ENCODE peak calls at places on chromosomes 13 and 19, in seven cellular contexts. C is lung, P is heart left ventricle, R is tibial nerve, T is uterus, L is heart right ventricle, W is PC-9. V is an unnamed sample.

GRCh38 chr13:99313473-99313872 is 6.3 kb upstream of the GPR183 start:
- DNase-seq in C (no peak), R (no peak), W (no peak), L (no peak), P (no peak), T (no peak), V (no peak)

GRCh38 chr19:56660381-56661105 is 11.0 kb downstream of the ZNF835 start:
- DNase-seq in C (no peak), T (peak; percentile 20), L (peak; percentile 62), P (peak; percentile 80), W (no peak), R (no peak), V (no peak)

GRCh38 chr19:5080030-5080644 is 111.2 kb downstream of the KDM4B start:
- DNase-seq in R (no peak), T (no peak), C (no peak), P (no peak), W (no peak), L (no peak), V (no peak)

GRCh38 chr19:46731007-46731501 is 14.1 kb upstream of the PRKD2 start:
- DNase-seq in C (peak; percentile 63), P (peak; percentile 77), T (no peak), L (no peak), W (peak; percentile 92), R (no peak), V (no peak)

GRCh38 chr13:23618341-23618740 is 48.1 kb downstream of the TNFRSF19 start:
- DNase-seq in W (no peak), T (no peak), R (no peak), C (no peak), P (no peak), L (no peak), V (no peak)

GRCh38 chr19:11479470-11480080 is 1.3 kb downstream of the ELAVL3 start:
- DNase-seq in L (peak; percentile 38), P (no peak), C (no peak), T (no peak), W (no peak), R (no peak), V (peak; percentile 66)

GRCh38 chr19:41691268-41691970 is 3.3 kb upstream of the CEACAM7 start:
- DNase-seq in T (no peak), C (no peak), R (no peak), P (no peak), W (no peak), L (no peak), V (peak; percentile 55)

GRCh38 chr19:55301459-55302331 is 17.9 kb downstream of the BRSK1 start:
- DNase-seq in L (peak; percentile 93), P (peak; percentile 96), C (peak; percentile 86), W (peak; percentile 94), R (peak; percentile 73), T (peak; percentile 88), V (peak; percentile 93)

GRCh38 chr13:75414036-75414827 is 67.7 kb downstream of the TBC1D4 start:
- DNase-seq in C (no peak), R (no peak), P (no peak), W (no peak), T (no peak), L (no peak), V (no peak)

GRCh38 chr13:58025821-58026220 is 394.3 kb downstream of the PCDH17 start:
- DNase-seq in L (no peak), C (no peak), R (no peak), P (no peak), T (no peak), W (no peak), V (no peak)

GRCh38 chr19:7986321-7987083 is 18.9 kb downstream of the ELAVL1 start:
- DNase-seq in C (no peak), L (no peak), W (peak; percentile 41), P (no peak), T (no peak), R (no peak), V (no peak)

GRCh38 chr13:28485551-28485950 is 9.4 kb downstream of the FLT1 start:
- DNase-seq in L (no peak), T (no peak), P (no peak), R (no peak), W (no peak), C (no peak), V (no peak)

GRCh38 chr13:28479005-28479404 is 15.9 kb downstream of the FLT1 start:
- DNase-seq in P (no peak), W (no peak), T (no peak), C (no peak), L (no peak), R (no peak), V (no peak)

GRCh38 chr13:28485097-28485496 is 9.8 kb downstream of the FLT1 start:
- DNase-seq in T (no peak), R (no peak), W (no peak), C (no peak), P (no peak), L (no peak), V (no peak)

GRCh38 chr13:28486144-28486543 is 8.8 kb downstream of the FLT1 start:
- DNase-seq in R (no peak), P (no peak), T (no peak), W (no peak), L (no peak), C (no peak), V (no peak)

GRCh38 chr13:28483313-28483931 is 11.5 kb downstream of the FLT1 start:
- DNase-seq in R (no peak), L (no peak), W (no peak), T (no peak), C (no peak), P (no peak), V (no peak)
- TF ChIP-seq CTCF in R (no peak), L (no peak), W (no peak), T (no peak), C (no peak), P (no peak), V (no peak)

GRCh38 chr13:88329066-88329465 is 657.9 kb downstream of the SLITRK5 start:
- DNase-seq in W (no peak), T (no peak), P (no peak), R (no peak), L (no peak), C (no peak), V (no peak)
- H3K27ac ChIP-seq in W (no peak overlapping the region), T (no peak overlapping the region), P (no peak overlapping the region), R (no peak overlapping the region), L (no peak overlapping the region), C (no peak overlapping the region), V (no peak overlapping the region)

DNA sequence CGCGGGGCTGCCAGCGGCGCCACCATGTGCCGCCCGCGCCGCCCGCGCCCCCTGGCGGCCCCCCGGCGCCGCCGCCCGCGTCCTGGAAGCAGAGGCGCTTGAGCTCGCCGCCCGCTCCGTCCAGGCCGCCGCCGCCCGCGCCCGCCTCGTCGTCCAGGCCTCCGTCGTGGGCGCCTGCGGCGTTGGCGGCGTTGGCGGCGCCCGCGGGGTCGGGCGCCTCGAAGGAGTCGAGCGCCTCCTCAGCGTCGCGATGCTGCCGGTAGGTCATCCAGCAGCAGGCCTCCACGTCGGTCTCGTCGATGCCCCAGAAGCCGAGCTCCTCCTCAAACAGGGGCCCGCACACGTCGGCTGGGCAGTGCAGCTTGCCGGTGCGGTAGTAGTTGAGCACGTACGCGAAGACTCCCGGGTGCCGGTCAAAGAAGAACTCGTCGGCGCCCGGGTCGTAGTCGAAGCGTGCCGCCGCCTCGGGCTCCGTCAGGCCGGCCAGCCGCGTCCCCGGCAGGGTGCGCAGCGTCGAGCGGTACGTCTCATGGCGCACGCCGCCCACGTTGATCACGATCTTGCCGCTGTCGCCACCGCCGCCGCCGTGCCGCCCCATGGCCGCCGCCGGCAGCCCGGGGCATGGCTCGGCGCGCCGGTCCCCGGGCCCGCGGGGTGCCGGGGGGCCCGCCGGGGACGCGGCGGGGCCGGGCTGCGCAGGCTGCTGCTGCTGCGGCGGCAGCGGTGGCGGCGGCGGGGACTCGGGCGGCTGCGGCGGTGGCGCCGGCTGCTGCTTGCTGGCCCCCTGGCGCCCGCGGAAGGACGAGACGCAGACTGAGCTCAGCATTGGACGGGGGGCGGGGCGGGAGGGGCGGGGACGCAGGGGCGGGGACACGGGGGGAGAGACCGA is 676 bp downstream of the KCNC3 start:
- DNase-seq in R (no peak), W (no peak), C (no peak), L (peak; percentile 42), T (no peak), P (no peak), V (no peak)
- TF ChIP-seq CTCF in R (no peak), W (no peak), C (no peak), L (no peak), T (no peak), P (peak; percentile 40), V (no peak)

GRCh38 chr13:30158774-30159445 is 148.4 kb downstream of the KATNAL1 start:
- DNase-seq in P (no peak), R (peak; percentile 32), C (no peak), L (no peak), T (peak; percentile 55), W (no peak), V (no peak)

GRCh38 chr13:30156826-30157615 is 150.3 kb downstream of the KATNAL1 start:
- DNase-seq in R (no peak), W (no peak), T (no peak), L (no peak), C (no peak), P (no peak), V (no peak)

GRCh38 chr13:30157616-30157993 is 149.7 kb downstream of the KATNAL1 start:
- DNase-seq in W (no peak), P (no peak), R (no peak), L (no peak), C (no peak), T (no peak), V (no peak)

GRCh38 chr13:30156270-30156669 is 151.1 kb downstream of the KATNAL1 start:
- DNase-seq in L (no peak), R (no peak), P (no peak), C (no peak), T (no peak), W (no peak), V (no peak)

GRCh38 chr13:30159446-30159839 is 147.9 kb downstream of the KATNAL1 start:
- DNase-seq in T (no peak), L (no peak), P (no peak), R (no peak), C (no peak), W (no peak), V (no peak)
- H3K27ac ChIP-seq in T (peak overlapping the region; percentile 9), L (no peak overlapping the region), P (no peak overlapping the region), R (no peak overlapping the region), C (no peak overlapping the region), W (no peak overlapping the region), V (no peak overlapping the region)

GRCh38 chr19:584240-585001 is 5.3 kb upstream of the HCN2 start:
- DNase-seq in C (no peak), R (no peak), P (peak; percentile 82), T (peak; percentile 45), L (peak; percentile 71), W (peak; percentile 52), V (no peak)

GRCh38 chr19:582497-583197 is 7.0 kb upstream of the HCN2 start:
- DNase-seq in W (no peak), P (peak; percentile 60), L (no peak), R (no peak), C (no peak), T (no peak), V (no peak)

GRCh38 chr19:581399-582111 is 8.1 kb upstream of the HCN2 start:
- DNase-seq in W (no peak), L (peak; percentile 54), P (peak; percentile 72), T (no peak), C (no peak), R (no peak), V (no peak)

GRCh38 chr19:583968-584239 is 5.8 kb upstream of the HCN2 start:
- DNase-seq in W (no peak), T (no peak), L (no peak), P (peak; percentile 43), R (no peak), C (no peak), V (no peak)

GRCh38 chr19:583198-583967 is 6.3 kb upstream of the HCN2 start:
- DNase-seq in P (peak; percentile 47), T (no peak), C (no peak), L (no peak), R (no peak), W (no peak), V (no peak)
- TF ChIP-seq CTCF in P (no peak), T (no peak), C (no peak), L (no peak), R (no peak), W (no peak), V (no peak)

GRCh38 chr19:281156-281853 is 9.9 kb downstream of the PLPP2 start:
- DNase-seq in T (no peak), L (no peak), P (no peak), C (no peak), R (no peak), W (no peak), V (no peak)
- H3K27ac ChIP-seq in T (no peak overlapping the region), L (no peak overlapping the region), P (no peak overlapping the region), C (no peak overlapping the region), R (no peak overlapping the region), W (no peak overlapping the region), V (no peak overlapping the region)